ENCODE peak calls at places on chromosomes 2 and 18, in six cellular contexts. R is H9, L is IMR-90, O is mesenchymal stem cell, S is H1, C is trophoblast cell. D is an unnamed sample.

GRCh38 chr2:120360307-120360855 is 14.4 kb downstream of the INHBB start:
- DNase-seq in O (no peak), R (no peak), S (no peak), L (peak), C (no peak), D (no peak)

GRCh38 chr2:170836027-170836426 is 19.3 kb downstream of the GAD1 start:
- DNase-seq in L (no peak), R (no peak), S (no peak), O (no peak), C (no peak), D (no peak)

GRCh38 chr2:120715941-120716340 is 19.7 kb upstream of the GLI2 start:
- DNase-seq in O (no peak), R (no peak), C (no peak), L (no peak), S (no peak), D (no peak)

GRCh38 chr2:144432921-144433320 is 87.0 kb downstream of the ZEB2 start:
- DNase-seq in S (no peak), R (no peak), C (no peak), O (peak), L (no peak), D (no peak)

GRCh38 chr2:217837001-217837491 is 165.7 kb downstream of the TNS1 start:
- DNase-seq in O (no peak), S (no peak), L (no peak), R (peak), C (no peak), D (no peak)

GRCh38 chr2:236562434-236562833 is 7.2 kb upstream of the ACKR3 start:
- DNase-seq in C (peak), L (peak), O (peak), R (no peak), S (no peak), D (no peak)

GRCh38 chr2:97749611-97750010 is 36.2 kb downstream of the ZAP70 start:
- DNase-seq in O (no peak), R (peak), L (no peak), S (no peak), C (no peak), D (no peak)

GRCh38 chr18:50686409-50686808 is 126.5 kb downstream of the MAPK4 start:
- DNase-seq in R (no peak), L (no peak), S (no peak), C (no peak), O (no peak), D (no peak)

GRCh38 chr2:133054297-133054696 is 384.3 kb upstream of the LYPD1 start:
- DNase-seq in S (no peak), C (peak), R (no peak), O (no peak), L (peak), D (no peak)

GRCh38 chr2:215436705-215437570 is 1.1 kb upstream of the FN1 start:
- DNase-seq in R (peak), S (no peak), O (peak), C (no peak), L (no peak), D (no peak)

GRCh38 chr2:234725528-234726264 is 226.1 kb upstream of the SH3BP4 start:
- DNase-seq in S (no peak), O (no peak), L (peak), C (no peak), R (no peak), D (no peak)

GRCh38 chr18:47912343-47912742 is 18.1 kb downstream of the SMAD2 start:
- DNase-seq in C (no peak), L (no peak), O (peak), R (no peak), S (no peak), D (no peak)

GRCh38 chr2:109128466-109129355 is at the start of gene SH3RF3:
- DNase-seq in O (peak), S (no peak), L (peak), C (no peak), R (peak), D (peak)

GRCh38 chr2:7841751-7842150 is 840.1 kb upstream of the ID2 start:
- DNase-seq in R (no peak), L (no peak), S (no peak), O (peak), C (no peak), D (no peak)

GRCh38 chr2:5035134-5035533 is 657.0 kb upstream of the SOX11 start:
- DNase-seq in O (no peak), S (no peak), C (no peak), R (no peak), L (no peak), D (no peak)

GRCh38 chr18:28916436-28916835 is 739.5 kb upstream of the CDH2 start:
- DNase-seq in R (no peak), L (no peak), O (peak), S (no peak), C (no peak), D (no peak)

GRCh38 chr2:26184555-26185303 is 11.8 kb downstream of the GAREM2 start:
- DNase-seq in C (peak), L (peak), R (peak), O (peak), S (peak), D (peak)

GRCh38 chr2:203014456-203015199 is at the start of gene NBEAL1:
- DNase-seq in S (peak), O (peak), L (peak), R (peak), C (peak), D (peak)
- H4K8ac ChIP-seq in S (peak), O (peak), L (peak), R (no peak), C (peak), D (no peak)

DNA sequence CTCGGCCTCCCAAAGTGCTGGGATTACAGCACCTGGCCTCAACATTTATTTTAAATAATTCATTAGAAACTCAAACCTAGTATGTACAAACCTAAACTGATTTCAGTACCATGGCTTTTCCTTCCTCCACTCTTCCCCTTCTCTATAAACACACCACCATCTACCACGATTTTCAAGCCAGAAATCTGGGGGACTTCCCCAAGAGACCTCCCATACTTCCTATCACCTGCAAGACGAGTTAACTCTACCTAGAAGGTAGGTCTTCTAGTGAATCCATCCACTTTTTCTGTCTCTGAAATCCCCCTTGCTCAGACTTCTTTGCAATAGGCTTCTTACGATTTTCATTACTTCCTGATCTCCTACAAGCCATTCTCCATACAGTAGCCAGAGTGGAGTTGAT is 7.7 kb upstream of the FAM117B start:
- DNase-seq in L (no peak), S (no peak), R (no peak), C (no peak), O (no peak), D (no peak)
- H2AFZ ChIP-seq in L (no peak), S (no peak), R (no peak), C (no peak), O (no peak), D (no peak)

DNA sequence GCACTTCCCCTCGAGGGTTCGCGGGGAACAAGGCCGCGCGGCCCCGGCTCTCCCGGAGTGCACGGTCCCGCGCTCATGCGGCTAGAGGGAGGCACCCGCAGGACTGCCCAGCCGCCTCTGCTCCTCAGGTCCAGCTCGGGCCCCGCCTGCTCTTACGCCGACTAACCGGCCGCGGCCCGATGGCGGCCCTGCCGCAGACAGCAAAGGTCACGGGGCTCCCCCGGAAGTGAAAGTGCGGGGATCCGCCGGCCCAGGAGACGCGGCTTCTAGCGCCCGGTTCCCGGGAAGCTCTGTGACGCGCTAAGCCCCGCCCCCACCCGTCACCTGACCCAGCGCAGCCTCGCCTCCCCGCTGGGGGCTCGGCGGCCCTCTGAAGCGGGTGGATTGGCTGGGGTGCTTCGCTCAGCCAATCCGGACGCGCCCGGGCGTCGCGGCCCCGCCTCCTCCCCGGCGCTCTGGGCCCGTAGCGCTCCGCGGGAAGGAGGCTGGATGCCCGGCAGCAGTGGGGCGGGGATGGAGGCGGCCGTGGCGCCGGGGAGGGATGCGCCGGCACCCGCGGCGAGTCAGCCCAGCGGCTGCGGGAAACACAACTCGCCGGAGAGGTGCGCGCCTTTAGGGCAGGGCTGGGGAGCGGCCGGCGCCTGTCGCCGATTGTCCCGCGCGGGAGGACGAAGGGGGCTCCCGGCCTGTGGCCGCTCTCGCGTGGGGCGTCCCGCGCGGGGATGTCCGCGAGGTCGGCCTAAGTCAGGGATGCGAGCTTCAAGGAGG is at the start of gene SCLY:
- DNase-seq in R (peak), O (peak), S (peak), C (peak), L (peak), D (peak)
- H4K8ac ChIP-seq in R (no peak), O (peak), S (peak), C (peak), L (peak), D (peak)

DNA sequence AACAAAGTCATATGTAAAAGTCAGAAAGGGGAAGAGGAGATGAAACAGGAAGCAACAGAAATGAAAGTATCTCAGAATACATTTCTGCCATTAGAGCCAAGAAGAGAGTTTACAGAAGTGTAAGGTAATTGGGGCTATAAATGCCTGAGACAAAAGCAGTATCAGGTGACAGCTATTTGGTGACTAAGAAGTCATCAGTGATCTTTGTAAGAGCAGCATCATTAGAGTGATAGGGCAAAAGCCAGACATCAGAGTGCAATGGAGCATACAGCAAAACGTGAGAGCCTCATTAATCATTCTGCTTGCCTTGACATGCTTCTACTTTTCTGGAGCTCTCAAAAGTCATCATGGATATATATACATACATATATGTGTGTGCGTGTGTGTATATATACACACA is 804.7 kb upstream of the PIK3C3 start:
- DNase-seq in C (no peak), O (no peak), S (no peak), L (no peak), R (no peak), D (no peak)
- H2AFZ ChIP-seq in C (no peak), O (no peak), S (peak), L (no peak), R (no peak), D (peak)

GRCh38 chr2:24011278-24012104 is 1.6 kb downstream of the MFSD2B start:
- DNase-seq in C (peak), S (no peak), O (no peak), L (no peak), R (no peak), D (no peak)

GRCh38 chr2:24009367-24009679 is 562 bp upstream of the MFSD2B start:
- DNase-seq in C (no peak), S (no peak), L (no peak), O (no peak), R (no peak), D (no peak)

GRCh38 chr2:24008672-24009366 is 1.1 kb upstream of the MFSD2B start:
- DNase-seq in O (no peak), L (no peak), S (no peak), C (no peak), R (no peak), D (no peak)

GRCh38 chr2:24009680-24010476 is at the start of gene MFSD2B:
- DNase-seq in S (no peak), O (no peak), R (no peak), C (no peak), L (no peak), D (peak)

DNA sequence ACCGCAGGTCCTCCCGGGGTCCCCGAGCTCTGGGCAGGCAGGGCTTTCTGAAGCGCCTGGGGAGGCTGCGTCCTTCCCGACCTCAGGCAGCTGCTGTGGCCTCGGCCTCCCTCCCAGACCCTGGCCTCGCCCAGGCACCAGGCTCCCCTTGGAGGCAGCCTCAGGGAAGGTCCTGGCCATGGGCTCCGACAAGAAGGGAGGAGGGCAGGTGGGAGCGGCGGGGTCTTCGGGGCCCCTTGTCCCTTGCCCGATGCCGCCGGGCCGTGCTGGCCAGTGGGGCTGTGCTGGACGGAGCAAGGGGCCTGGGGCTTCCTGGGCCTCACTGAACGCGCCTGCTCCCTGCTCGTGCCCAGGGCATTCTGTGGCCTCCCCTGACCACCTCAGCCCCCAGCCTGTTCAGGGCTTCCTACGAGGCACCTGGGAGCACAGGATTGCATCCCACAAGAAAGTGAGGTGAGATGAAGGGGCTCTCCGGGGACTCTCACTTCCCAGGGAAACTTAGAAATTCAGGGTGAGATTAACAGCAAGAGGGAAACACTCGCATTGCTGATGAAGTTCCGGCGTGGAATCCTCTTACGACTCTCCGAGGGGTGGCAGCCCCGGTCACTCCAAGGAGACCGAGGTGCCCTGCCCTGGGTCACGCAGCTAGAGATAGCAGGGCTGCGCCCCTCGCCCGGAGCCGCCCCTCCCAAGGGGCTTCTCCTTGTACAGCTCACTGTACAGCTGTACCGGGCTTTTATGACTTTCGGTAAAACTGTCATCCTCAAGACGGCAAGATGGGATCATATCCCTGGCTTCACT is 792 bp downstream of the MFSD2B start:
- DNase-seq in S (no peak), O (no peak), C (no peak), L (no peak), R (peak), D (no peak)
- H4K8ac ChIP-seq in S (peak), O (peak), C (no peak), L (no peak), R (no peak), D (no peak)

GRCh38 chr2:10289352-10289751 is 13.4 kb upstream of the HPCAL1 start:
- DNase-seq in R (no peak), S (no peak), C (no peak), L (no peak), O (no peak), D (no peak)
- H2AFZ ChIP-seq in R (no peak), S (no peak), C (no peak), L (no peak), O (no peak), D (no peak)

D was measured in neuronal stem cell.